ENCODE peak calls at places on chromosomes 2 and 18, in five cellular contexts. T is fibroblast of lung, N is GM13977, P is left ventricle myocardium inferior, O is RWPE1. B is an unnamed sample.
A peak's percentile ranks its signal among the peaks of the same experiment; 100 is the strongest.

GRCh38 chr2:96524482-96525210 is 11.9 kb upstream of the ARID5A start:
- DNase-seq in P (no peak), T (no peak), O (no peak), N (no peak), B (no peak)

GRCh38 chr2:69559696-69560482 is 83.7 kb downstream of the AAK1 start:
- DNase-seq in N (peak; percentile 55), O (peak; percentile 54), T (peak; percentile 58), P (no peak), B (peak; percentile 51)

GRCh38 chr18:46497129-46497528 is 159.9 kb downstream of the LOXHD1 start:
- DNase-seq in N (no peak), T (peak; percentile 14), P (peak; percentile 27), O (peak; percentile 8), B (no peak)

GRCh38 chr2:150472122-150472899 is 15.2 kb downstream of the RND3 start:
- DNase-seq in N (no peak), T (peak; percentile 95), O (no peak), P (peak; percentile 51), B (no peak)

GRCh38 chr18:63162271-63163014 is 157.1 kb downstream of the BCL2 start:
- DNase-seq in T (peak; percentile 45), P (no peak), N (peak; percentile 62), O (no peak), B (peak; percentile 64)

GRCh38 chr2:235839226-235839625 is 329.0 kb downstream of the GBX2 start:
- DNase-seq in N (no peak), P (no peak), T (no peak), O (no peak), B (no peak)

GRCh38 chr18:34942276-34942675 is 98.9 kb upstream of the MAPRE2 start:
- DNase-seq in P (no peak), O (no peak), N (no peak), T (peak; percentile 52), B (no peak)

GRCh38 chr2:2828774-2829368 is 497.8 kb upstream of the MYT1L start:
- DNase-seq in P (no peak), N (no peak), T (no peak), O (no peak), B (no peak)

GRCh38 chr18:28666216-28666615 is 489.3 kb upstream of the CDH2 start:
- DNase-seq in P (no peak), T (peak; percentile 23), O (no peak), N (no peak), B (no peak)

GRCh38 chr2:64133828-64134227 is 10.4 kb downstream of the PELI1 start:
- DNase-seq in T (peak; percentile 77), N (no peak), O (peak; percentile 60), P (no peak), B (no peak)

GRCh38 chr2:66438498-66439290 is 3.8 kb downstream of the MEIS1 start:
- DNase-seq in P (no peak), O (peak; percentile 13), T (peak; percentile 41), N (no peak), B (no peak)

GRCh38 chr2:33215299-33215698 is 261.1 kb upstream of the RASGRP3 start:
- DNase-seq in T (peak; percentile 96), O (no peak), P (peak; percentile 52), N (no peak), B (no peak)

GRCh38 chr2:69099541-69099940 is 86.6 kb downstream of the ANTXR1 start:
- DNase-seq in P (no peak), N (no peak), O (no peak), T (peak; percentile 57), B (no peak)

GRCh38 chr2:154992826-154993225 is 294.3 kb downstream of the KCNJ3 start:
- DNase-seq in O (no peak), N (no peak), P (no peak), T (no peak), B (no peak)

GRCh38 chr2:281381-281780 is 6.5 kb downstream of the ALKAL2 start:
- DNase-seq in P (no peak), T (no peak), N (no peak), O (no peak), B (no peak)

GRCh38 chr2:159139216-159139933 is 147.1 kb downstream of the WDSUB1 start:
- DNase-seq in N (no peak), O (no peak), P (no peak), T (no peak), B (no peak)

GRCh38 chr18:10371165-10371564 is 83.3 kb upstream of the APCDD1 start:
- DNase-seq in T (no peak), O (no peak), N (no peak), P (no peak), B (no peak)

GRCh38 chr2:70570041-70570661 is 16.5 kb upstream of the TGFA start:
- DNase-seq in P (no peak), T (peak; percentile 68), O (peak; percentile 97), N (no peak), B (no peak)

GRCh38 chr2:96353606-96354095 is 18.1 kb downstream of the NCAPH start:
- DNase-seq in P (no peak), T (peak; percentile 56), O (no peak), N (no peak), B (no peak)

GRCh38 chr2:197707316-197708213 is 2.4 kb downstream of the MARS2 start:
- DNase-seq in P (no peak), N (peak; percentile 25), O (peak; percentile 55), T (peak; percentile 53), B (peak; percentile 32)

GRCh38 chr2:111200333-111200879 is 79.7 kb downstream of the BCL2L11 start:
- DNase-seq in T (no peak), N (no peak), O (no peak), P (no peak), B (no peak)

GRCh38 chr18:46104128-46104911 is at the start of gene HAUS1:
- DNase-seq in O (peak; percentile 86), P (peak; percentile 93), T (peak; percentile 76), N (peak; percentile 81), B (peak; percentile 87)

GRCh38 chr2:235384624-235385023 is 109.2 kb upstream of the AGAP1 start:
- DNase-seq in T (no peak), O (no peak), N (no peak), P (no peak), B (no peak)

GRCh38 chr2:111028720-111029119 is 92.0 kb upstream of the BCL2L11 start:
- DNase-seq in O (no peak), T (no peak), P (no peak), N (no peak), B (no peak)

GRCh38 chr2:63814114-63814513 is 27.6 kb upstream of the UGP2 start:
- DNase-seq in N (no peak), T (peak; percentile 28), O (no peak), P (no peak), B (no peak)

GRCh38 chr2:120177973-120178372 is 45.2 kb downstream of the TMEM185B start:
- DNase-seq in O (no peak), P (no peak), T (no peak), N (no peak), B (no peak)

GRCh38 chr18:56326386-56327072 is 311.9 kb downstream of the TXNL1 start:
- DNase-seq in P (no peak), N (no peak), O (no peak), T (no peak), B (no peak)

GRCh38 chr2:130871843-130872242 is 35.1 kb downstream of the ARHGEF4 start:
- DNase-seq in P (no peak), T (no peak), N (no peak), O (no peak), B (no peak)

GRCh38 chr2:130874512-130874911 is 37.8 kb downstream of the ARHGEF4 start:
- DNase-seq in O (no peak), P (no peak), N (no peak), T (no peak), B (no peak)

GRCh38 chr2:130872276-130873125 is 35.8 kb downstream of the ARHGEF4 start:
- DNase-seq in O (no peak), N (no peak), P (no peak), T (no peak), B (no peak)

GRCh38 chr2:130875935-130876334 is 39.2 kb downstream of the ARHGEF4 start:
- DNase-seq in T (no peak), N (no peak), O (no peak), P (no peak), B (no peak)

GRCh38 chr2:130873700-130874346 is 37.1 kb downstream of the ARHGEF4 start:
- DNase-seq in T (peak; percentile 41), N (peak; percentile 81), P (peak; percentile 57), O (peak; percentile 50), B (peak; percentile 79)
- TF ChIP-seq CTCF in T (peak; percentile 76), N (peak; percentile 69), P (peak; percentile 71), O (peak; percentile 69), B (peak; percentile 70)

GRCh38 chr2:24492283-24493272 is 1.5 kb downstream of the NCOA1 start:
- DNase-seq in P (no peak), O (no peak), N (no peak), T (peak; percentile 35), B (no peak)

GRCh38 chr2:24489942-24490673 is 946 bp upstream of the NCOA1 start:
- DNase-seq in O (peak; percentile 62), P (no peak), N (peak; percentile 24), T (peak; percentile 46), B (no peak)

GRCh38 chr2:24491626-24492282 is 700 bp downstream of the NCOA1 start:
- DNase-seq in N (peak; percentile 77), P (peak; percentile 61), O (peak; percentile 20), T (peak; percentile 32), B (peak; percentile 66)

GRCh38 chr2:24489465-24489864 is 1.6 kb upstream of the NCOA1 start:
- DNase-seq in P (no peak), N (no peak), O (no peak), T (no peak), B (no peak)

GRCh38 chr2:24490674-24491625 is at the start of gene NCOA1:
- DNase-seq in O (peak; percentile 80), T (peak; percentile 88), N (peak; percentile 93), P (peak; percentile 91), B (peak; percentile 92)
- TF ChIP-seq CTCF in O (peak; percentile 24), T (no peak), N (peak; percentile 29), P (peak; percentile 47), B (peak; percentile 18)

DNA sequence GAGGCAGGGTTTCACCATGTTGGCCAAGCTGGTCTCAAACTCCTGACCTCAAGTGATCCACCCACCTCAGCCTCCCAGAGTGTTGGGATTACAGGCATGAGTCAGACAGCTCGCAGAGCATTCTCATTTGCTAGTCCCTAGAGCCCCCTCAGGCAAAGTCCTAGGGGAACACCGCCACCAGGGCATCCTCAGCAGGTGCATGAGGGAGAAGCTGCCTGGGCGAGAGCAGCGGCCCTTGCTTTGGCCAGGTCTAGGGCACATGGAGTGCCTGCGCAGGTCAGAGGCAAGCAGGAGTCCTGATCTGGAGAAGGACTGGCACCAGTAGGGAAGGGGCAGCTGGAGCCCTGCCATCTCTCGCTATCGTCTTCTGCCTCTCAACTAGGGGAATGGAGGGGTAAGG is 32.4 kb downstream of the NGEF start:
- DNase-seq in O (no peak), T (peak; percentile 26), P (no peak), N (no peak), B (no peak)
- TF ChIP-seq CTCF in O (no peak), T (no peak), P (no peak), N (no peak), B (no peak)

DNA sequence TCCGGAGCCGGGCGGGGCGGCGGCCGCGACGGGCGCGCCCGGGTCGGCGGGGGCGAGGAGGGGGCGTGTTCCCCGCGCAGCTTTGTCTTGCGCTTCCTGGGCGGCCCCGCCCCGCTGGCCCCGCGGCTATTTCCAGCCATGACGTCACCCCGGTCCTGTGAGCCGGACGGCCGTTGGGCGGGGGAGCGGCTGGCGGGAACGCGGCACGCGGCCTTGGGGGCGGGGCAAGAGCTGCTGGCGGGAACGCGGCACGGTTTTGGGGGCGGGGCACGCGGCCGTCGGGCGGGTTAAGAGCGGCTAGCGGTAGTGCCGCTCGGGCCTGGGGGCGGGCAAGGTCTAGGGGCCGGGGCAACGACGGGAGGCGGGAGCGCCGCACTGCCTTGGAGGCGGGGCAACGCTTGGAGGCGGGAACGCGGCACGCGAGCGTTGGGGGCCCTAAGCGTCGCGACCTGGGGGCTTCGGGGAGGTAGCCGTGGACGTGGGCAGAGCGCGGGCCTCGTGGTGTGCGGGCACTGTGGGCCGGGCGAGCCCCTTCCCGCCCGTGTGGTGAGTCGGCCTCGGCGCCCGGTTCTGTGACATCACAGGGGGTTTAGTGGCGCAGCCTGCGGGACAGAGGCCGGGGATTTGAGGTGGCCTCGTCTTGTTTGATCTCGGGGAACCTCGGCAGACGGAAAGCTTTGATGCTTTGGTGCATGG is 704 bp downstream of the KLF11 start:
- DNase-seq in T (peak; percentile 87), O (peak; percentile 96), N (peak; percentile 93), P (peak; percentile 99), B (peak; percentile 93)
- TF ChIP-seq CTCF in T (no peak), O (no peak), N (no peak), P (no peak), B (no peak)